ENCODE peak calls at places on chromosomes 13 and 19, in nine cellular contexts. One of them, this sample, is unnamed.

GRCh38 chr13:98214707-98215106 is 37.6 kb upstream of the RNF113B start:
- DNase-seq in T-helper 1 cell: no peak
- DNase-seq in stimulated activated naive CD4-positive, alpha-beta T cell: no peak
- DNase-seq in EH: no peak
- DNase-seq in anterior cingulate cortex: no peak
- DNase-seq in stimulated activated CD4-positive, alpha-beta T cell treated with anti-CD3 and anti-CD28 coated beads, Interleukin-1b, Interleukin-23, amount 100 ng/mL, for 1 hour: no peak
- DNase-seq in activated T-helper 1 cell treated with Interleukin-2 at 50 U/mL for 16 hours: no peak
- DNase-seq in NCI-H146: no peak
- DNase-seq in activated CD4-positive, alpha-beta T cell treated with anti-CD3 and anti-CD28 coated beads for 1 hour: no peak
- DNase-seq in this sample: no peak

GRCh38 chr13:42592915-42593718 is 19.2 kb downstream of the TNFSF11 start:
- DNase-seq in T-helper 1 cell: no peak
- DNase-seq in stimulated activated naive CD4-positive, alpha-beta T cell: no peak
- DNase-seq in EH: no peak
- DNase-seq in anterior cingulate cortex: no peak
- DNase-seq in stimulated activated CD4-positive, alpha-beta T cell treated with anti-CD3 and anti-CD28 coated beads, Interleukin-1b, Interleukin-23, amount 100 ng/mL, for 1 hour: no peak
- DNase-seq in activated T-helper 1 cell treated with Interleukin-2 at 50 U/mL for 16 hours: no peak
- DNase-seq in NCI-H146: peak
- DNase-seq in activated CD4-positive, alpha-beta T cell treated with anti-CD3 and anti-CD28 coated beads for 1 hour: no peak
- DNase-seq in this sample: no peak

GRCh38 chr19:17659996-17660395 is 28.2 kb downstream of the UNC13A start:
- DNase-seq in T-helper 1 cell: no peak
- DNase-seq in stimulated activated naive CD4-positive, alpha-beta T cell: no peak
- DNase-seq in EH: no peak
- DNase-seq in anterior cingulate cortex: no peak
- DNase-seq in stimulated activated CD4-positive, alpha-beta T cell treated with anti-CD3 and anti-CD28 coated beads, Interleukin-1b, Interleukin-23, amount 100 ng/mL, for 1 hour: no peak
- DNase-seq in activated T-helper 1 cell treated with Interleukin-2 at 50 U/mL for 16 hours: no peak
- DNase-seq in NCI-H146: no peak
- DNase-seq in activated CD4-positive, alpha-beta T cell treated with anti-CD3 and anti-CD28 coated beads for 1 hour: no peak
- DNase-seq in this sample: no peak

GRCh38 chr19:46786236-46787039 is 2.0 kb downstream of the SLC1A5 start:
- DNase-seq in T-helper 1 cell: peak
- DNase-seq in stimulated activated naive CD4-positive, alpha-beta T cell: peak
- DNase-seq in EH: peak
- DNase-seq in anterior cingulate cortex: no peak
- DNase-seq in stimulated activated CD4-positive, alpha-beta T cell treated with anti-CD3 and anti-CD28 coated beads, Interleukin-1b, Interleukin-23, amount 100 ng/mL, for 1 hour: peak
- DNase-seq in activated T-helper 1 cell treated with Interleukin-2 at 50 U/mL for 16 hours: peak
- DNase-seq in NCI-H146: no peak
- DNase-seq in activated CD4-positive, alpha-beta T cell treated with anti-CD3 and anti-CD28 coated beads for 1 hour: peak
- DNase-seq in this sample: peak

GRCh38 chr19:10430505-10431253 is 10.3 kb downstream of the PDE4A start:
- DNase-seq in T-helper 1 cell: no peak
- DNase-seq in stimulated activated naive CD4-positive, alpha-beta T cell: no peak
- DNase-seq in EH: peak
- DNase-seq in anterior cingulate cortex: no peak
- DNase-seq in stimulated activated CD4-positive, alpha-beta T cell treated with anti-CD3 and anti-CD28 coated beads, Interleukin-1b, Interleukin-23, amount 100 ng/mL, for 1 hour: no peak
- DNase-seq in activated T-helper 1 cell treated with Interleukin-2 at 50 U/mL for 16 hours: no peak
- DNase-seq in NCI-H146: peak
- DNase-seq in activated CD4-positive, alpha-beta T cell treated with anti-CD3 and anti-CD28 coated beads for 1 hour: no peak
- DNase-seq in this sample: no peak

GRCh38 chr13:72590091-72590490 is 137.3 kb downstream of the MZT1 start:
- DNase-seq in T-helper 1 cell: no peak
- DNase-seq in stimulated activated naive CD4-positive, alpha-beta T cell: no peak
- DNase-seq in EH: no peak
- DNase-seq in anterior cingulate cortex: no peak
- DNase-seq in stimulated activated CD4-positive, alpha-beta T cell treated with anti-CD3 and anti-CD28 coated beads, Interleukin-1b, Interleukin-23, amount 100 ng/mL, for 1 hour: no peak
- DNase-seq in activated T-helper 1 cell treated with Interleukin-2 at 50 U/mL for 16 hours: no peak
- DNase-seq in NCI-H146: no peak
- DNase-seq in activated CD4-positive, alpha-beta T cell treated with anti-CD3 and anti-CD28 coated beads for 1 hour: no peak
- DNase-seq in this sample: no peak

GRCh38 chr19:4829001-4829712 is 2.4 kb downstream of the TICAM1 start:
- DNase-seq in T-helper 1 cell: no peak
- DNase-seq in stimulated activated naive CD4-positive, alpha-beta T cell: no peak
- DNase-seq in EH: no peak
- DNase-seq in anterior cingulate cortex: peak
- DNase-seq in stimulated activated CD4-positive, alpha-beta T cell treated with anti-CD3 and anti-CD28 coated beads, Interleukin-1b, Interleukin-23, amount 100 ng/mL, for 1 hour: no peak
- DNase-seq in activated T-helper 1 cell treated with Interleukin-2 at 50 U/mL for 16 hours: no peak
- DNase-seq in NCI-H146: no peak
- DNase-seq in activated CD4-positive, alpha-beta T cell treated with anti-CD3 and anti-CD28 coated beads for 1 hour: no peak
- DNase-seq in this sample: peak

GRCh38 chr13:97411894-97412460 is 22.0 kb upstream of the RAP2A start:
- DNase-seq in T-helper 1 cell: no peak
- DNase-seq in stimulated activated naive CD4-positive, alpha-beta T cell: no peak
- DNase-seq in EH: no peak
- DNase-seq in anterior cingulate cortex: no peak
- DNase-seq in stimulated activated CD4-positive, alpha-beta T cell treated with anti-CD3 and anti-CD28 coated beads, Interleukin-1b, Interleukin-23, amount 100 ng/mL, for 1 hour: no peak
- DNase-seq in activated T-helper 1 cell treated with Interleukin-2 at 50 U/mL for 16 hours: no peak
- DNase-seq in NCI-H146: no peak
- DNase-seq in activated CD4-positive, alpha-beta T cell treated with anti-CD3 and anti-CD28 coated beads for 1 hour: no peak
- DNase-seq in this sample: no peak

GRCh38 chr19:40523322-40524047 is 53.2 kb upstream of the SHKBP1 start:
- DNase-seq in T-helper 1 cell: no peak
- DNase-seq in stimulated activated naive CD4-positive, alpha-beta T cell: peak
- DNase-seq in EH: peak
- DNase-seq in anterior cingulate cortex: no peak
- DNase-seq in stimulated activated CD4-positive, alpha-beta T cell treated with anti-CD3 and anti-CD28 coated beads, Interleukin-1b, Interleukin-23, amount 100 ng/mL, for 1 hour: no peak
- DNase-seq in activated T-helper 1 cell treated with Interleukin-2 at 50 U/mL for 16 hours: no peak
- DNase-seq in NCI-H146: peak
- DNase-seq in activated CD4-positive, alpha-beta T cell treated with anti-CD3 and anti-CD28 coated beads for 1 hour: no peak
- DNase-seq in this sample: peak

GRCh38 chr19:8209111-8209964 is at the start of gene CERS4:
- DNase-seq in T-helper 1 cell: peak
- DNase-seq in stimulated activated naive CD4-positive, alpha-beta T cell: peak
- DNase-seq in EH: peak
- DNase-seq in anterior cingulate cortex: peak
- DNase-seq in stimulated activated CD4-positive, alpha-beta T cell treated with anti-CD3 and anti-CD28 coated beads, Interleukin-1b, Interleukin-23, amount 100 ng/mL, for 1 hour: peak
- DNase-seq in activated T-helper 1 cell treated with Interleukin-2 at 50 U/mL for 16 hours: peak
- DNase-seq in NCI-H146: peak
- DNase-seq in activated CD4-positive, alpha-beta T cell treated with anti-CD3 and anti-CD28 coated beads for 1 hour: peak
- DNase-seq in this sample: peak

GRCh38 chr19:34975056-34975455 is 11.0 kb upstream of the ZNF792 start:
- DNase-seq in T-helper 1 cell: no peak
- DNase-seq in stimulated activated naive CD4-positive, alpha-beta T cell: no peak
- DNase-seq in EH: no peak
- DNase-seq in anterior cingulate cortex: no peak
- DNase-seq in stimulated activated CD4-positive, alpha-beta T cell treated with anti-CD3 and anti-CD28 coated beads, Interleukin-1b, Interleukin-23, amount 100 ng/mL, for 1 hour: no peak
- DNase-seq in activated T-helper 1 cell treated with Interleukin-2 at 50 U/mL for 16 hours: no peak
- DNase-seq in NCI-H146: no peak
- DNase-seq in activated CD4-positive, alpha-beta T cell treated with anti-CD3 and anti-CD28 coated beads for 1 hour: no peak
- DNase-seq in this sample: no peak

GRCh38 chr19:6063576-6063961 is 46.7 kb downstream of the RFX2 start:
- DNase-seq in T-helper 1 cell: no peak
- DNase-seq in stimulated activated naive CD4-positive, alpha-beta T cell: no peak
- DNase-seq in EH: no peak
- DNase-seq in anterior cingulate cortex: no peak
- DNase-seq in stimulated activated CD4-positive, alpha-beta T cell treated with anti-CD3 and anti-CD28 coated beads, Interleukin-1b, Interleukin-23, amount 100 ng/mL, for 1 hour: no peak
- DNase-seq in activated T-helper 1 cell treated with Interleukin-2 at 50 U/mL for 16 hours: no peak
- DNase-seq in NCI-H146: no peak
- DNase-seq in activated CD4-positive, alpha-beta T cell treated with anti-CD3 and anti-CD28 coated beads for 1 hour: no peak
- DNase-seq in this sample: no peak

GRCh38 chr19:3544742-3545668 is 6.0 kb downstream of the TEKTIP1 start:
- DNase-seq in T-helper 1 cell: peak
- DNase-seq in stimulated activated naive CD4-positive, alpha-beta T cell: peak
- DNase-seq in EH: peak
- DNase-seq in anterior cingulate cortex: peak
- DNase-seq in stimulated activated CD4-positive, alpha-beta T cell treated with anti-CD3 and anti-CD28 coated beads, Interleukin-1b, Interleukin-23, amount 100 ng/mL, for 1 hour: peak
- DNase-seq in activated T-helper 1 cell treated with Interleukin-2 at 50 U/mL for 16 hours: peak
- DNase-seq in NCI-H146: peak
- DNase-seq in activated CD4-positive, alpha-beta T cell treated with anti-CD3 and anti-CD28 coated beads for 1 hour: peak
- DNase-seq in this sample: peak

GRCh38 chr13:50082426-50083283 is 67.4 kb downstream of the KCNRG start:
- DNase-seq in T-helper 1 cell: peak
- DNase-seq in stimulated activated naive CD4-positive, alpha-beta T cell: peak
- DNase-seq in EH: peak
- DNase-seq in anterior cingulate cortex: no peak
- DNase-seq in stimulated activated CD4-positive, alpha-beta T cell treated with anti-CD3 and anti-CD28 coated beads, Interleukin-1b, Interleukin-23, amount 100 ng/mL, for 1 hour: peak
- DNase-seq in activated T-helper 1 cell treated with Interleukin-2 at 50 U/mL for 16 hours: peak
- DNase-seq in NCI-H146: peak
- DNase-seq in activated CD4-positive, alpha-beta T cell treated with anti-CD3 and anti-CD28 coated beads for 1 hour: peak
- DNase-seq in this sample: peak

GRCh38 chr19:52963229-52963760 is 614 bp upstream of the ZNF816 start:
- DNase-seq in T-helper 1 cell: no peak
- DNase-seq in stimulated activated naive CD4-positive, alpha-beta T cell: no peak
- DNase-seq in EH: no peak
- DNase-seq in anterior cingulate cortex: no peak
- DNase-seq in stimulated activated CD4-positive, alpha-beta T cell treated with anti-CD3 and anti-CD28 coated beads, Interleukin-1b, Interleukin-23, amount 100 ng/mL, for 1 hour: no peak
- DNase-seq in activated T-helper 1 cell treated with Interleukin-2 at 50 U/mL for 16 hours: no peak
- DNase-seq in NCI-H146: peak
- DNase-seq in activated CD4-positive, alpha-beta T cell treated with anti-CD3 and anti-CD28 coated beads for 1 hour: no peak
- DNase-seq in this sample: no peak

GRCh38 chr19:29855771-29856510 is 44.1 kb downstream of the CCNE1 start:
- DNase-seq in T-helper 1 cell: no peak
- DNase-seq in stimulated activated naive CD4-positive, alpha-beta T cell: no peak
- DNase-seq in EH: no peak
- DNase-seq in anterior cingulate cortex: no peak
- DNase-seq in stimulated activated CD4-positive, alpha-beta T cell treated with anti-CD3 and anti-CD28 coated beads, Interleukin-1b, Interleukin-23, amount 100 ng/mL, for 1 hour: no peak
- DNase-seq in activated T-helper 1 cell treated with Interleukin-2 at 50 U/mL for 16 hours: no peak
- DNase-seq in NCI-H146: no peak
- DNase-seq in activated CD4-positive, alpha-beta T cell treated with anti-CD3 and anti-CD28 coated beads for 1 hour: no peak
- DNase-seq in this sample: no peak

GRCh38 chr13:33311040-33311439 is 25.5 kb upstream of the STARD13 start:
- DNase-seq in T-helper 1 cell: no peak
- DNase-seq in stimulated activated naive CD4-positive, alpha-beta T cell: no peak
- DNase-seq in EH: no peak
- DNase-seq in anterior cingulate cortex: no peak
- DNase-seq in stimulated activated CD4-positive, alpha-beta T cell treated with anti-CD3 and anti-CD28 coated beads, Interleukin-1b, Interleukin-23, amount 100 ng/mL, for 1 hour: no peak
- DNase-seq in activated T-helper 1 cell treated with Interleukin-2 at 50 U/mL for 16 hours: no peak
- DNase-seq in NCI-H146: no peak
- DNase-seq in activated CD4-positive, alpha-beta T cell treated with anti-CD3 and anti-CD28 coated beads for 1 hour: no peak
- DNase-seq in this sample: no peak

GRCh38 chr19:43936219-43936618 is 1.1 kb upstream of the ZNF45 start:
- DNase-seq in T-helper 1 cell: no peak
- DNase-seq in stimulated activated naive CD4-positive, alpha-beta T cell: no peak
- DNase-seq in EH: no peak
- DNase-seq in anterior cingulate cortex: no peak
- DNase-seq in stimulated activated CD4-positive, alpha-beta T cell treated with anti-CD3 and anti-CD28 coated beads, Interleukin-1b, Interleukin-23, amount 100 ng/mL, for 1 hour: no peak
- DNase-seq in activated T-helper 1 cell treated with Interleukin-2 at 50 U/mL for 16 hours: no peak
- DNase-seq in NCI-H146: no peak
- DNase-seq in activated CD4-positive, alpha-beta T cell treated with anti-CD3 and anti-CD28 coated beads for 1 hour: no peak
- DNase-seq in this sample: no peak

GRCh38 chr13:104385409-104385808 is 1319.2 kb upstream of the SLC10A2 start:
- DNase-seq in T-helper 1 cell: no peak
- DNase-seq in stimulated activated naive CD4-positive, alpha-beta T cell: no peak
- DNase-seq in EH: no peak
- DNase-seq in anterior cingulate cortex: no peak
- DNase-seq in stimulated activated CD4-positive, alpha-beta T cell treated with anti-CD3 and anti-CD28 coated beads, Interleukin-1b, Interleukin-23, amount 100 ng/mL, for 1 hour: no peak
- DNase-seq in activated T-helper 1 cell treated with Interleukin-2 at 50 U/mL for 16 hours: no peak
- DNase-seq in NCI-H146: no peak
- DNase-seq in activated CD4-positive, alpha-beta T cell treated with anti-CD3 and anti-CD28 coated beads for 1 hour: no peak
- DNase-seq in this sample: no peak

GRCh38 chr19:3360494-3361383 is 5.6 kb upstream of the NFIC start:
- DNase-seq in T-helper 1 cell: peak
- DNase-seq in stimulated activated naive CD4-positive, alpha-beta T cell: peak
- DNase-seq in EH: peak
- DNase-seq in anterior cingulate cortex: peak
- DNase-seq in stimulated activated CD4-positive, alpha-beta T cell treated with anti-CD3 and anti-CD28 coated beads, Interleukin-1b, Interleukin-23, amount 100 ng/mL, for 1 hour: peak
- DNase-seq in activated T-helper 1 cell treated with Interleukin-2 at 50 U/mL for 16 hours: peak
- DNase-seq in NCI-H146: no peak
- DNase-seq in activated CD4-positive, alpha-beta T cell treated with anti-CD3 and anti-CD28 coated beads for 1 hour: peak
- DNase-seq in this sample: no peak

GRCh38 chr13:66210677-66211076 is 1019.5 kb downstream of the PCDH9 start:
- DNase-seq in T-helper 1 cell: no peak
- DNase-seq in stimulated activated naive CD4-positive, alpha-beta T cell: no peak
- DNase-seq in EH: peak
- DNase-seq in anterior cingulate cortex: no peak
- DNase-seq in stimulated activated CD4-positive, alpha-beta T cell treated with anti-CD3 and anti-CD28 coated beads, Interleukin-1b, Interleukin-23, amount 100 ng/mL, for 1 hour: no peak
- DNase-seq in activated T-helper 1 cell treated with Interleukin-2 at 50 U/mL for 16 hours: no peak
- DNase-seq in NCI-H146: no peak
- DNase-seq in activated CD4-positive, alpha-beta T cell treated with anti-CD3 and anti-CD28 coated beads for 1 hour: no peak
- DNase-seq in this sample: no peak

GRCh38 chr13:71672527-71672926 is 194.5 kb downstream of the DACH1 start:
- DNase-seq in T-helper 1 cell: no peak
- DNase-seq in stimulated activated naive CD4-positive, alpha-beta T cell: no peak
- DNase-seq in EH: no peak
- DNase-seq in anterior cingulate cortex: no peak
- DNase-seq in stimulated activated CD4-positive, alpha-beta T cell treated with anti-CD3 and anti-CD28 coated beads, Interleukin-1b, Interleukin-23, amount 100 ng/mL, for 1 hour: no peak
- DNase-seq in activated T-helper 1 cell treated with Interleukin-2 at 50 U/mL for 16 hours: no peak
- DNase-seq in NCI-H146: no peak
- DNase-seq in activated CD4-positive, alpha-beta T cell treated with anti-CD3 and anti-CD28 coated beads for 1 hour: no peak
- DNase-seq in this sample: no peak

GRCh38 chr19:41784337-41785239 is 11.8 kb upstream of the CEACAM3 start:
- DNase-seq in T-helper 1 cell: no peak
- DNase-seq in stimulated activated naive CD4-positive, alpha-beta T cell: no peak
- DNase-seq in EH: no peak
- DNase-seq in anterior cingulate cortex: no peak
- DNase-seq in stimulated activated CD4-positive, alpha-beta T cell treated with anti-CD3 and anti-CD28 coated beads, Interleukin-1b, Interleukin-23, amount 100 ng/mL, for 1 hour: no peak
- DNase-seq in activated T-helper 1 cell treated with Interleukin-2 at 50 U/mL for 16 hours: no peak
- DNase-seq in NCI-H146: no peak
- DNase-seq in activated CD4-positive, alpha-beta T cell treated with anti-CD3 and anti-CD28 coated beads for 1 hour: no peak
- DNase-seq in this sample: no peak

GRCh38 chr13:40190656-40191100 is 475.8 kb downstream of the FOXO1 start:
- DNase-seq in T-helper 1 cell: peak
- DNase-seq in stimulated activated naive CD4-positive, alpha-beta T cell: peak
- DNase-seq in EH: peak
- DNase-seq in anterior cingulate cortex: peak
- DNase-seq in stimulated activated CD4-positive, alpha-beta T cell treated with anti-CD3 and anti-CD28 coated beads, Interleukin-1b, Interleukin-23, amount 100 ng/mL, for 1 hour: no peak
- DNase-seq in activated T-helper 1 cell treated with Interleukin-2 at 50 U/mL for 16 hours: peak
- DNase-seq in NCI-H146: peak
- DNase-seq in activated CD4-positive, alpha-beta T cell treated with anti-CD3 and anti-CD28 coated beads for 1 hour: peak
- DNase-seq in this sample: peak

GRCh38 chr19:49637865-49638350 is 2.0 kb downstream of the RRAS start:
- DNase-seq in T-helper 1 cell: no peak
- DNase-seq in stimulated activated naive CD4-positive, alpha-beta T cell: no peak
- DNase-seq in EH: peak
- DNase-seq in anterior cingulate cortex: no peak
- DNase-seq in stimulated activated CD4-positive, alpha-beta T cell treated with anti-CD3 and anti-CD28 coated beads, Interleukin-1b, Interleukin-23, amount 100 ng/mL, for 1 hour: no peak
- DNase-seq in activated T-helper 1 cell treated with Interleukin-2 at 50 U/mL for 16 hours: no peak
- DNase-seq in NCI-H146: no peak
- DNase-seq in activated CD4-positive, alpha-beta T cell treated with anti-CD3 and anti-CD28 coated beads for 1 hour: no peak
- DNase-seq in this sample: no peak

GRCh38 chr13:20114066-20114465 is 46.8 kb downstream of the GJA3 start:
- DNase-seq in T-helper 1 cell: no peak
- DNase-seq in stimulated activated naive CD4-positive, alpha-beta T cell: no peak
- DNase-seq in EH: no peak
- DNase-seq in anterior cingulate cortex: no peak
- DNase-seq in stimulated activated CD4-positive, alpha-beta T cell treated with anti-CD3 and anti-CD28 coated beads, Interleukin-1b, Interleukin-23, amount 100 ng/mL, for 1 hour: no peak
- DNase-seq in activated T-helper 1 cell treated with Interleukin-2 at 50 U/mL for 16 hours: no peak
- DNase-seq in NCI-H146: no peak
- DNase-seq in activated CD4-positive, alpha-beta T cell treated with anti-CD3 and anti-CD28 coated beads for 1 hour: no peak
- DNase-seq in this sample: no peak

GRCh38 chr13:79525051-79525450 is 44.1 kb downstream of the NDFIP2 start:
- DNase-seq in T-helper 1 cell: no peak
- DNase-seq in stimulated activated naive CD4-positive, alpha-beta T cell: no peak
- DNase-seq in EH: no peak
- DNase-seq in anterior cingulate cortex: no peak
- DNase-seq in stimulated activated CD4-positive, alpha-beta T cell treated with anti-CD3 and anti-CD28 coated beads, Interleukin-1b, Interleukin-23, amount 100 ng/mL, for 1 hour: no peak
- DNase-seq in activated T-helper 1 cell treated with Interleukin-2 at 50 U/mL for 16 hours: no peak
- DNase-seq in NCI-H146: no peak
- DNase-seq in activated CD4-positive, alpha-beta T cell treated with anti-CD3 and anti-CD28 coated beads for 1 hour: no peak
- DNase-seq in this sample: no peak

GRCh38 chr13:79270859-79271258 is 135.2 kb downstream of the RBM26 start:
- DNase-seq in T-helper 1 cell: no peak
- DNase-seq in stimulated activated naive CD4-positive, alpha-beta T cell: no peak
- DNase-seq in EH: no peak
- DNase-seq in anterior cingulate cortex: no peak
- DNase-seq in stimulated activated CD4-positive, alpha-beta T cell treated with anti-CD3 and anti-CD28 coated beads, Interleukin-1b, Interleukin-23, amount 100 ng/mL, for 1 hour: no peak
- DNase-seq in activated T-helper 1 cell treated with Interleukin-2 at 50 U/mL for 16 hours: no peak
- DNase-seq in NCI-H146: no peak
- DNase-seq in activated CD4-positive, alpha-beta T cell treated with anti-CD3 and anti-CD28 coated beads for 1 hour: no peak
- DNase-seq in this sample: no peak

GRCh38 chr19:34676697-34677385 is at the start of gene SCGB2B2:
- DNase-seq in T-helper 1 cell: peak
- DNase-seq in stimulated activated naive CD4-positive, alpha-beta T cell: peak
- DNase-seq in EH: no peak
- DNase-seq in anterior cingulate cortex: peak
- DNase-seq in stimulated activated CD4-positive, alpha-beta T cell treated with anti-CD3 and anti-CD28 coated beads, Interleukin-1b, Interleukin-23, amount 100 ng/mL, for 1 hour: peak
- DNase-seq in activated T-helper 1 cell treated with Interleukin-2 at 50 U/mL for 16 hours: no peak
- DNase-seq in NCI-H146: peak
- DNase-seq in activated CD4-positive, alpha-beta T cell treated with anti-CD3 and anti-CD28 coated beads for 1 hour: no peak
- DNase-seq in this sample: peak

GRCh38 chr19:48249502-48250014 is 6.2 kb downstream of the CARD8 start:
- DNase-seq in T-helper 1 cell: peak
- DNase-seq in stimulated activated naive CD4-positive, alpha-beta T cell: peak
- DNase-seq in EH: no peak
- DNase-seq in anterior cingulate cortex: no peak
- DNase-seq in stimulated activated CD4-positive, alpha-beta T cell treated with anti-CD3 and anti-CD28 coated beads, Interleukin-1b, Interleukin-23, amount 100 ng/mL, for 1 hour: peak
- DNase-seq in activated T-helper 1 cell treated with Interleukin-2 at 50 U/mL for 16 hours: peak
- DNase-seq in NCI-H146: no peak
- DNase-seq in activated CD4-positive, alpha-beta T cell treated with anti-CD3 and anti-CD28 coated beads for 1 hour: peak
- DNase-seq in this sample: no peak

GRCh38 chr13:32140109-32140508 is 108.5 kb downstream of the FRY start:
- DNase-seq in T-helper 1 cell: no peak
- DNase-seq in stimulated activated naive CD4-positive, alpha-beta T cell: no peak
- DNase-seq in EH: no peak
- DNase-seq in anterior cingulate cortex: no peak
- DNase-seq in stimulated activated CD4-positive, alpha-beta T cell treated with anti-CD3 and anti-CD28 coated beads, Interleukin-1b, Interleukin-23, amount 100 ng/mL, for 1 hour: no peak
- DNase-seq in activated T-helper 1 cell treated with Interleukin-2 at 50 U/mL for 16 hours: no peak
- DNase-seq in NCI-H146: no peak
- DNase-seq in activated CD4-positive, alpha-beta T cell treated with anti-CD3 and anti-CD28 coated beads for 1 hour: no peak
- DNase-seq in this sample: no peak

This sample was measured in Jurkat, Clone E6-1.